ENCODE peak calls at places on chromosome 20, in eight cellular contexts. One of them, this sample, is unnamed.

GRCh38 chr20:2626853-2627541 is 25.4 kb upstream of the NOP56 start:
- DNase-seq in NCI-H524: no peak
- DNase-seq in DMS 273 treated with DMSO at 0.1 percent for 48 hours: no peak
- DNase-seq in H7: no peak
- DNase-seq in stimulated activated CD4-positive, alpha-beta T cell treated with anti-CD3 and anti-CD28 coated beads, Interleukin-12 subunit alpha, Interleukin-12 subunit beta, amount 100 ng/mL, for 4 hours: no peak
- DNase-seq in activated CD4-positive, CD25-positive, alpha-beta regulatory T cell: no peak
- DNase-seq in lower leg skin: no peak
- DNase-seq in mammary epithelial cell: peak
- DNase-seq in this sample: peak

GRCh38 chr20:52476074-52476751 is 284.6 kb upstream of the ZFP64 start:
- DNase-seq in stimulated activated CD4-positive, alpha-beta T cell treated with anti-CD3 and anti-CD28 coated beads, Interleukin-12 subunit alpha, Interleukin-12 subunit beta, amount 100 ng/mL, for 4 hours: no peak
- DNase-seq in lower leg skin: no peak
- DNase-seq in activated CD4-positive, CD25-positive, alpha-beta regulatory T cell: no peak
- DNase-seq in mammary epithelial cell: no peak
- DNase-seq in NCI-H524: no peak
- DNase-seq in DMS 273 treated with DMSO at 0.1 percent for 48 hours: no peak
- DNase-seq in H7: no peak
- DNase-seq in this sample: no peak

GRCh38 chr20:40322941-40323340 is 366.1 kb downstream of the MAFB start:
- DNase-seq in DMS 273 treated with DMSO at 0.1 percent for 48 hours: no peak
- DNase-seq in lower leg skin: no peak
- DNase-seq in mammary epithelial cell: peak
- DNase-seq in activated CD4-positive, CD25-positive, alpha-beta regulatory T cell: no peak
- DNase-seq in NCI-H524: no peak
- DNase-seq in H7: no peak
- DNase-seq in stimulated activated CD4-positive, alpha-beta T cell treated with anti-CD3 and anti-CD28 coated beads, Interleukin-12 subunit alpha, Interleukin-12 subunit beta, amount 100 ng/mL, for 4 hours: no peak
- DNase-seq in this sample: no peak

GRCh38 chr20:44438782-44439181 is 36.9 kb upstream of the TTPAL start:
- DNase-seq in DMS 273 treated with DMSO at 0.1 percent for 48 hours: no peak
- DNase-seq in NCI-H524: no peak
- DNase-seq in mammary epithelial cell: no peak
- DNase-seq in stimulated activated CD4-positive, alpha-beta T cell treated with anti-CD3 and anti-CD28 coated beads, Interleukin-12 subunit alpha, Interleukin-12 subunit beta, amount 100 ng/mL, for 4 hours: no peak
- DNase-seq in H7: no peak
- DNase-seq in activated CD4-positive, CD25-positive, alpha-beta regulatory T cell: no peak
- DNase-seq in lower leg skin: no peak
- DNase-seq in this sample: no peak

GRCh38 chr20:3932277-3933073 is 43.3 kb downstream of the PANK2 start:
- DNase-seq in mammary epithelial cell: no peak
- DNase-seq in stimulated activated CD4-positive, alpha-beta T cell treated with anti-CD3 and anti-CD28 coated beads, Interleukin-12 subunit alpha, Interleukin-12 subunit beta, amount 100 ng/mL, for 4 hours: no peak
- DNase-seq in DMS 273 treated with DMSO at 0.1 percent for 48 hours: no peak
- DNase-seq in activated CD4-positive, CD25-positive, alpha-beta regulatory T cell: no peak
- DNase-seq in H7: no peak
- DNase-seq in NCI-H524: no peak
- DNase-seq in lower leg skin: no peak
- DNase-seq in this sample: no peak

GRCh38 chr20:49887251-49887827 is 28.0 kb downstream of the SPATA2 start:
- DNase-seq in lower leg skin: no peak
- DNase-seq in NCI-H524: no peak
- DNase-seq in stimulated activated CD4-positive, alpha-beta T cell treated with anti-CD3 and anti-CD28 coated beads, Interleukin-12 subunit alpha, Interleukin-12 subunit beta, amount 100 ng/mL, for 4 hours: no peak
- DNase-seq in H7: no peak
- DNase-seq in DMS 273 treated with DMSO at 0.1 percent for 48 hours: no peak
- DNase-seq in activated CD4-positive, CD25-positive, alpha-beta regulatory T cell: no peak
- DNase-seq in mammary epithelial cell: no peak
- DNase-seq in this sample: no peak

GRCh38 chr20:51067792-51068191 is 44.9 kb upstream of the KCNG1 start:
- DNase-seq in lower leg skin: no peak
- DNase-seq in NCI-H524: no peak
- DNase-seq in H7: no peak
- DNase-seq in stimulated activated CD4-positive, alpha-beta T cell treated with anti-CD3 and anti-CD28 coated beads, Interleukin-12 subunit alpha, Interleukin-12 subunit beta, amount 100 ng/mL, for 4 hours: no peak
- DNase-seq in activated CD4-positive, CD25-positive, alpha-beta regulatory T cell: no peak
- DNase-seq in DMS 273 treated with DMSO at 0.1 percent for 48 hours: no peak
- DNase-seq in mammary epithelial cell: no peak
- DNase-seq in this sample: no peak

GRCh38 chr20:1299522-1299921 is 29.4 kb downstream of the SDCBP2 start:
- DNase-seq in DMS 273 treated with DMSO at 0.1 percent for 48 hours: no peak
- DNase-seq in H7: peak
- DNase-seq in NCI-H524: peak
- DNase-seq in mammary epithelial cell: no peak
- DNase-seq in stimulated activated CD4-positive, alpha-beta T cell treated with anti-CD3 and anti-CD28 coated beads, Interleukin-12 subunit alpha, Interleukin-12 subunit beta, amount 100 ng/mL, for 4 hours: peak
- DNase-seq in lower leg skin: no peak
- DNase-seq in activated CD4-positive, CD25-positive, alpha-beta regulatory T cell: no peak
- DNase-seq in this sample: peak

GRCh38 chr20:43957392-43957791 is 42.7 kb downstream of the TOX2 start:
- DNase-seq in lower leg skin: no peak
- DNase-seq in stimulated activated CD4-positive, alpha-beta T cell treated with anti-CD3 and anti-CD28 coated beads, Interleukin-12 subunit alpha, Interleukin-12 subunit beta, amount 100 ng/mL, for 4 hours: no peak
- DNase-seq in H7: no peak
- DNase-seq in activated CD4-positive, CD25-positive, alpha-beta regulatory T cell: no peak
- DNase-seq in DMS 273 treated with DMSO at 0.1 percent for 48 hours: no peak
- DNase-seq in mammary epithelial cell: no peak
- DNase-seq in NCI-H524: no peak
- DNase-seq in this sample: no peak

GRCh38 chr20:48820649-48820973 is 7.2 kb downstream of the PREX1 start:
- DNase-seq in H7: peak
- DNase-seq in activated CD4-positive, CD25-positive, alpha-beta regulatory T cell: no peak
- DNase-seq in NCI-H524: no peak
- DNase-seq in DMS 273 treated with DMSO at 0.1 percent for 48 hours: no peak
- DNase-seq in mammary epithelial cell: no peak
- DNase-seq in lower leg skin: no peak
- DNase-seq in stimulated activated CD4-positive, alpha-beta T cell treated with anti-CD3 and anti-CD28 coated beads, Interleukin-12 subunit alpha, Interleukin-12 subunit beta, amount 100 ng/mL, for 4 hours: no peak
- DNase-seq in this sample: no peak

GRCh38 chr20:54108394-54108643 is 37.9 kb upstream of the BCAS1 start:
- DNase-seq in mammary epithelial cell: no peak
- DNase-seq in activated CD4-positive, CD25-positive, alpha-beta regulatory T cell: no peak
- DNase-seq in stimulated activated CD4-positive, alpha-beta T cell treated with anti-CD3 and anti-CD28 coated beads, Interleukin-12 subunit alpha, Interleukin-12 subunit beta, amount 100 ng/mL, for 4 hours: no peak
- DNase-seq in DMS 273 treated with DMSO at 0.1 percent for 48 hours: no peak
- DNase-seq in lower leg skin: no peak
- DNase-seq in H7: no peak
- DNase-seq in NCI-H524: no peak
- DNase-seq in this sample: no peak

GRCh38 chr20:45343867-45344721 is 4.1 kb downstream of the SDC4 start:
- DNase-seq in lower leg skin: peak
- DNase-seq in stimulated activated CD4-positive, alpha-beta T cell treated with anti-CD3 and anti-CD28 coated beads, Interleukin-12 subunit alpha, Interleukin-12 subunit beta, amount 100 ng/mL, for 4 hours: no peak
- DNase-seq in H7: no peak
- DNase-seq in mammary epithelial cell: peak
- DNase-seq in activated CD4-positive, CD25-positive, alpha-beta regulatory T cell: no peak
- DNase-seq in NCI-H524: no peak
- DNase-seq in DMS 273 treated with DMSO at 0.1 percent for 48 hours: no peak
- DNase-seq in this sample: peak

GRCh38 chr20:40551125-40551530 is 137.9 kb downstream of the MAFB start:
- DNase-seq in DMS 273 treated with DMSO at 0.1 percent for 48 hours: no peak
- DNase-seq in lower leg skin: no peak
- DNase-seq in stimulated activated CD4-positive, alpha-beta T cell treated with anti-CD3 and anti-CD28 coated beads, Interleukin-12 subunit alpha, Interleukin-12 subunit beta, amount 100 ng/mL, for 4 hours: no peak
- DNase-seq in NCI-H524: no peak
- DNase-seq in H7: no peak
- DNase-seq in mammary epithelial cell: no peak
- DNase-seq in activated CD4-positive, CD25-positive, alpha-beta regulatory T cell: no peak
- DNase-seq in this sample: no peak

GRCh38 chr20:62212309-62212708 is 7.8 kb downstream of the HRH3 start:
- DNase-seq in stimulated activated CD4-positive, alpha-beta T cell treated with anti-CD3 and anti-CD28 coated beads, Interleukin-12 subunit alpha, Interleukin-12 subunit beta, amount 100 ng/mL, for 4 hours: no peak
- DNase-seq in DMS 273 treated with DMSO at 0.1 percent for 48 hours: no peak
- DNase-seq in activated CD4-positive, CD25-positive, alpha-beta regulatory T cell: no peak
- DNase-seq in lower leg skin: no peak
- DNase-seq in H7: no peak
- DNase-seq in mammary epithelial cell: no peak
- DNase-seq in NCI-H524: no peak
- DNase-seq in this sample: no peak

GRCh38 chr20:51142448-51142847 is 119.5 kb upstream of the KCNG1 start:
- DNase-seq in stimulated activated CD4-positive, alpha-beta T cell treated with anti-CD3 and anti-CD28 coated beads, Interleukin-12 subunit alpha, Interleukin-12 subunit beta, amount 100 ng/mL, for 4 hours: no peak
- DNase-seq in lower leg skin: no peak
- DNase-seq in H7: no peak
- DNase-seq in mammary epithelial cell: no peak
- DNase-seq in DMS 273 treated with DMSO at 0.1 percent for 48 hours: no peak
- DNase-seq in NCI-H524: no peak
- DNase-seq in activated CD4-positive, CD25-positive, alpha-beta regulatory T cell: no peak
- DNase-seq in this sample: peak

GRCh38 chr20:61185841-61186601 is 66.0 kb upstream of the CDH4 start:
- DNase-seq in stimulated activated CD4-positive, alpha-beta T cell treated with anti-CD3 and anti-CD28 coated beads, Interleukin-12 subunit alpha, Interleukin-12 subunit beta, amount 100 ng/mL, for 4 hours: no peak
- DNase-seq in mammary epithelial cell: peak
- DNase-seq in H7: no peak
- DNase-seq in DMS 273 treated with DMSO at 0.1 percent for 48 hours: no peak
- DNase-seq in lower leg skin: no peak
- DNase-seq in activated CD4-positive, CD25-positive, alpha-beta regulatory T cell: no peak
- DNase-seq in NCI-H524: no peak
- DNase-seq in this sample: peak

GRCh38 chr20:12970372-12970821 is 38.4 kb upstream of the SPTLC3 start:
- DNase-seq in H7: no peak
- DNase-seq in NCI-H524: peak
- DNase-seq in DMS 273 treated with DMSO at 0.1 percent for 48 hours: no peak
- DNase-seq in lower leg skin: no peak
- DNase-seq in stimulated activated CD4-positive, alpha-beta T cell treated with anti-CD3 and anti-CD28 coated beads, Interleukin-12 subunit alpha, Interleukin-12 subunit beta, amount 100 ng/mL, for 4 hours: no peak
- DNase-seq in mammary epithelial cell: peak
- DNase-seq in activated CD4-positive, CD25-positive, alpha-beta regulatory T cell: no peak
- DNase-seq in this sample: peak

GRCh38 chr20:50282592-50283241 is 92.1 kb downstream of the CEBPB start:
- DNase-seq in lower leg skin: no peak
- DNase-seq in H7: peak
- DNase-seq in stimulated activated CD4-positive, alpha-beta T cell treated with anti-CD3 and anti-CD28 coated beads, Interleukin-12 subunit alpha, Interleukin-12 subunit beta, amount 100 ng/mL, for 4 hours: no peak
- DNase-seq in activated CD4-positive, CD25-positive, alpha-beta regulatory T cell: no peak
- DNase-seq in NCI-H524: no peak
- DNase-seq in mammary epithelial cell: no peak
- DNase-seq in DMS 273 treated with DMSO at 0.1 percent for 48 hours: no peak
- DNase-seq in this sample: no peak

GRCh38 chr20:46361386-46361785 is 45.0 kb downstream of the ELMO2 start:
- DNase-seq in mammary epithelial cell: no peak
- DNase-seq in stimulated activated CD4-positive, alpha-beta T cell treated with anti-CD3 and anti-CD28 coated beads, Interleukin-12 subunit alpha, Interleukin-12 subunit beta, amount 100 ng/mL, for 4 hours: no peak
- DNase-seq in DMS 273 treated with DMSO at 0.1 percent for 48 hours: no peak
- DNase-seq in NCI-H524: no peak
- DNase-seq in H7: no peak
- DNase-seq in activated CD4-positive, CD25-positive, alpha-beta regulatory T cell: no peak
- DNase-seq in lower leg skin: no peak
- DNase-seq in this sample: no peak

GRCh38 chr20:51327251-51327841 is 215.2 kb downstream of the NFATC2 start:
- DNase-seq in DMS 273 treated with DMSO at 0.1 percent for 48 hours: no peak
- DNase-seq in activated CD4-positive, CD25-positive, alpha-beta regulatory T cell: no peak
- DNase-seq in mammary epithelial cell: peak
- DNase-seq in NCI-H524: no peak
- DNase-seq in lower leg skin: no peak
- DNase-seq in H7: no peak
- DNase-seq in stimulated activated CD4-positive, alpha-beta T cell treated with anti-CD3 and anti-CD28 coated beads, Interleukin-12 subunit alpha, Interleukin-12 subunit beta, amount 100 ng/mL, for 4 hours: no peak
- DNase-seq in this sample: peak

GRCh38 chr20:61251529-61252393 is at the start of gene CDH4:
- DNase-seq in NCI-H524: peak
- DNase-seq in lower leg skin: no peak
- DNase-seq in activated CD4-positive, CD25-positive, alpha-beta regulatory T cell: no peak
- DNase-seq in DMS 273 treated with DMSO at 0.1 percent for 48 hours: no peak
- DNase-seq in stimulated activated CD4-positive, alpha-beta T cell treated with anti-CD3 and anti-CD28 coated beads, Interleukin-12 subunit alpha, Interleukin-12 subunit beta, amount 100 ng/mL, for 4 hours: no peak
- DNase-seq in mammary epithelial cell: peak
- DNase-seq in H7: peak
- DNase-seq in this sample: no peak

GRCh38 chr20:63475209-63475608 is 2.8 kb upstream of the KCNQ2 start:
- DNase-seq in H7: peak
- DNase-seq in activated CD4-positive, CD25-positive, alpha-beta regulatory T cell: no peak
- DNase-seq in mammary epithelial cell: peak
- DNase-seq in stimulated activated CD4-positive, alpha-beta T cell treated with anti-CD3 and anti-CD28 coated beads, Interleukin-12 subunit alpha, Interleukin-12 subunit beta, amount 100 ng/mL, for 4 hours: no peak
- DNase-seq in DMS 273 treated with DMSO at 0.1 percent for 48 hours: no peak
- DNase-seq in lower leg skin: no peak
- DNase-seq in NCI-H524: no peak
- DNase-seq in this sample: no peak

GRCh38 chr20:40648505-40649072 is 40.4 kb downstream of the MAFB start:
- DNase-seq in mammary epithelial cell: no peak
- DNase-seq in H7: no peak
- DNase-seq in NCI-H524: no peak
- DNase-seq in DMS 273 treated with DMSO at 0.1 percent for 48 hours: no peak
- DNase-seq in lower leg skin: no peak
- DNase-seq in activated CD4-positive, CD25-positive, alpha-beta regulatory T cell: no peak
- DNase-seq in stimulated activated CD4-positive, alpha-beta T cell treated with anti-CD3 and anti-CD28 coated beads, Interleukin-12 subunit alpha, Interleukin-12 subunit beta, amount 100 ng/mL, for 4 hours: no peak
- DNase-seq in this sample: no peak

GRCh38 chr20:37989601-37990001 is 43.7 kb downstream of the TTI1 start:
- DNase-seq in mammary epithelial cell: peak
- DNase-seq in lower leg skin: no peak
- DNase-seq in activated CD4-positive, CD25-positive, alpha-beta regulatory T cell: no peak
- DNase-seq in stimulated activated CD4-positive, alpha-beta T cell treated with anti-CD3 and anti-CD28 coated beads, Interleukin-12 subunit alpha, Interleukin-12 subunit beta, amount 100 ng/mL, for 4 hours: no peak
- DNase-seq in NCI-H524: no peak
- DNase-seq in DMS 273 treated with DMSO at 0.1 percent for 48 hours: no peak
- DNase-seq in H7: no peak
- DNase-seq in this sample: peak

GRCh38 chr20:45097485-45098095 is 3.3 kb downstream of the KCNS1 start:
- DNase-seq in NCI-H524: peak
- DNase-seq in stimulated activated CD4-positive, alpha-beta T cell treated with anti-CD3 and anti-CD28 coated beads, Interleukin-12 subunit alpha, Interleukin-12 subunit beta, amount 100 ng/mL, for 4 hours: peak
- DNase-seq in lower leg skin: no peak
- DNase-seq in activated CD4-positive, CD25-positive, alpha-beta regulatory T cell: peak
- DNase-seq in H7: peak
- DNase-seq in DMS 273 treated with DMSO at 0.1 percent for 48 hours: no peak
- DNase-seq in mammary epithelial cell: no peak
- DNase-seq in this sample: no peak

This sample was measured in PC-3.